ENCODE peak calls at places on chromosome 13, in four cellular contexts. One of them, this sample, is unnamed.
A peak's percentile ranks its signal among the peaks of the same experiment; 100 is the strongest.

GRCh38 chr13:48561461-48562224 is 28.8 kb upstream of the RCBTB2 start:
- DNase-seq in osteoblast: no peak
- DNase-seq in CD8-positive, alpha-beta T cell: no peak
- DNase-seq in right cardiac atrium: no peak
- DNase-seq in this sample: no peak

GRCh38 chr13:42807866-42808265 is 26.5 kb downstream of the FAM216B start:
- DNase-seq in osteoblast: no peak
- DNase-seq in CD8-positive, alpha-beta T cell: no peak
- DNase-seq in right cardiac atrium: no peak
- DNase-seq in this sample: no peak

GRCh38 chr13:41811588-41812021 is 149.3 kb downstream of the VWA8 start:
- DNase-seq in osteoblast: no peak
- DNase-seq in right cardiac atrium: no peak
- DNase-seq in CD8-positive, alpha-beta T cell: no peak
- DNase-seq in this sample: no peak

GRCh38 chr13:111319521-111319920 is 921 bp upstream of the TEX29 start:
- DNase-seq in right cardiac atrium: no peak
- DNase-seq in CD8-positive, alpha-beta T cell: no peak
- DNase-seq in osteoblast: no peak
- DNase-seq in this sample: no peak

GRCh38 chr13:25153736-25154135 is 18.4 kb downstream of the AMER2 start:
- DNase-seq in CD8-positive, alpha-beta T cell: no peak
- DNase-seq in right cardiac atrium: no peak
- DNase-seq in osteoblast: no peak
- DNase-seq in this sample: no peak

GRCh38 chr13:104382941-104383340 is 1316.7 kb upstream of the SLC10A2 start:
- DNase-seq in osteoblast: no peak
- DNase-seq in right cardiac atrium: no peak
- DNase-seq in CD8-positive, alpha-beta T cell: no peak
- DNase-seq in this sample: no peak

GRCh38 chr13:101576452-101576851 is 124.0 kb downstream of the ITGBL1 start:
- DNase-seq in osteoblast: peak; percentile 63
- DNase-seq in CD8-positive, alpha-beta T cell: no peak
- DNase-seq in right cardiac atrium: no peak
- DNase-seq in this sample: no peak

GRCh38 chr13:25771641-25772478 is 280.0 kb downstream of the SHISA2 start:
- DNase-seq in osteoblast: no peak
- DNase-seq in CD8-positive, alpha-beta T cell: no peak
- DNase-seq in right cardiac atrium: no peak
- DNase-seq in this sample: no peak

GRCh38 chr13:103663996-103664395 is 597.8 kb upstream of the SLC10A2 start:
- DNase-seq in right cardiac atrium: no peak
- DNase-seq in CD8-positive, alpha-beta T cell: no peak
- DNase-seq in osteoblast: no peak
- DNase-seq in this sample: no peak

GRCh38 chr13:112057736-112058518 is 9.0 kb upstream of the SOX1 start:
- DNase-seq in osteoblast: peak; percentile 91
- DNase-seq in CD8-positive, alpha-beta T cell: no peak
- DNase-seq in right cardiac atrium: peak; percentile 27
- DNase-seq in this sample: no peak

GRCh38 chr13:111323950-111324651 is 3.7 kb downstream of the TEX29 start:
- DNase-seq in right cardiac atrium: no peak
- DNase-seq in osteoblast: no peak
- DNase-seq in CD8-positive, alpha-beta T cell: no peak
- DNase-seq in this sample: no peak

GRCh38 chr13:47798906-47799305 is 202.2 kb downstream of the SUCLA2 start:
- DNase-seq in osteoblast: no peak
- DNase-seq in right cardiac atrium: no peak
- DNase-seq in CD8-positive, alpha-beta T cell: no peak
- DNase-seq in this sample: no peak

GRCh38 chr13:33352023-33352422 is 66.5 kb upstream of the STARD13 start:
- DNase-seq in osteoblast: no peak
- DNase-seq in CD8-positive, alpha-beta T cell: no peak
- DNase-seq in right cardiac atrium: no peak
- DNase-seq in this sample: no peak

GRCh38 chr13:30873519-30873918 is 32.6 kb upstream of the MEDAG start:
- DNase-seq in osteoblast: no peak
- DNase-seq in CD8-positive, alpha-beta T cell: no peak
- DNase-seq in right cardiac atrium: no peak
- DNase-seq in this sample: no peak

GRCh38 chr13:30874111-30874510 is 32.0 kb upstream of the MEDAG start:
- DNase-seq in right cardiac atrium: no peak
- DNase-seq in osteoblast: no peak
- DNase-seq in CD8-positive, alpha-beta T cell: no peak
- DNase-seq in this sample: no peak

GRCh38 chr13:30872685-30873443 is 33.2 kb upstream of the MEDAG start:
- DNase-seq in CD8-positive, alpha-beta T cell: no peak
- DNase-seq in right cardiac atrium: peak; percentile 70
- DNase-seq in osteoblast: peak; percentile 91
- DNase-seq in this sample: no peak

GRCh38 chr13:30872195-30872594 is 33.9 kb upstream of the MEDAG start:
- DNase-seq in right cardiac atrium: no peak
- DNase-seq in osteoblast: no peak
- DNase-seq in CD8-positive, alpha-beta T cell: no peak
- DNase-seq in this sample: no peak

GRCh38 chr13:30874561-30874960 is 31.5 kb upstream of the MEDAG start:
- DNase-seq in right cardiac atrium: no peak
- DNase-seq in CD8-positive, alpha-beta T cell: no peak
- DNase-seq in osteoblast: no peak
- DNase-seq in this sample: no peak
- H3K27ac ChIP-seq in right cardiac atrium: no peak overlapping the region
- H3K27ac ChIP-seq in CD8-positive, alpha-beta T cell: no peak overlapping the region
- H3K27ac ChIP-seq in osteoblast: peak overlapping the region; percentile 99
- H3K27ac ChIP-seq in this sample: no peak overlapping the region

GRCh38 chr13:98972059-98972458 is 5.8 kb downstream of the DOCK9 start:
- DNase-seq in osteoblast: no peak
- DNase-seq in CD8-positive, alpha-beta T cell: no peak
- DNase-seq in right cardiac atrium: no peak
- DNase-seq in this sample: no peak
- H3K4me1 ChIP-seq in osteoblast: peaks cover 3% of the 10 kb centered on the region
- H3K4me1 ChIP-seq in CD8-positive, alpha-beta T cell: peaks cover 28% of the 10 kb centered on the region
- H3K4me1 ChIP-seq in right cardiac atrium: peaks cover 6% of the 10 kb centered on the region
- H3K4me1 ChIP-seq in this sample: peaks cover 56% of the 10 kb centered on the region

DNA sequence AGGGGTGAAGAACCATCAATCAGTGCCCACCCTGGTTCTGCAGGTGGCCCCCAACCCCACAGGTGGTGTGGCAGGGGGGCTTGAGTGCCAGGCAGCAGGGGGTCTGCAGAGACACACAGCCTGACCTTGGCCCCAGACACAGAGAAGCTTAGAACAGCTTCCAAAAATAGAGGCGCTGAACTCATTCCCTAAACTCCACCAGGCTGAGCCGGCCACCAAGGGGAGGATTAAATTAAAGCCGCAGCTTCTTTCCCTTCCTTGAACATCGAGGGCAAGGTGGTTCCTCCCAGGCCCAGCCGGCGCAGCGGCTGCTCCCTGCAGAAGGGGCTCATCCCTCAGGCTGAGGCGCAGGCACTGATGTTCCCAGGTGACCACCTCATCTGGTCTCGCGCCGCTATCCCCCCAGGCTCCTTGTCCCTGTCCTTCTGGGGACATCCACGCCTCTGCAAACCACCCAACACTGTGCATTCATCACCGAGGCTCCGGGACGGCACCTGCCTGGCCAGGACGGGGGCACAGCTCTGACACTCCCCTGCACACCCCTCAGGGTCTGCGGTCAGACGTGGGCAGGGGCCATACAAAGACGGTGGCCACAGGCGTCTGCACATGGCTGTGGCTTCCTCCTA is 30.8 kb downstream of the LAMP1 start:
- DNase-seq in osteoblast: peak; percentile 44
- DNase-seq in right cardiac atrium: no peak
- DNase-seq in CD8-positive, alpha-beta T cell: no peak
- DNase-seq in this sample: no peak
- H3K27ac ChIP-seq in osteoblast: no peak overlapping the region
- H3K27ac ChIP-seq in right cardiac atrium: peak overlapping the region; percentile 63
- H3K27ac ChIP-seq in CD8-positive, alpha-beta T cell: no peak overlapping the region
- H3K27ac ChIP-seq in this sample: no peak overlapping the region

DNA sequence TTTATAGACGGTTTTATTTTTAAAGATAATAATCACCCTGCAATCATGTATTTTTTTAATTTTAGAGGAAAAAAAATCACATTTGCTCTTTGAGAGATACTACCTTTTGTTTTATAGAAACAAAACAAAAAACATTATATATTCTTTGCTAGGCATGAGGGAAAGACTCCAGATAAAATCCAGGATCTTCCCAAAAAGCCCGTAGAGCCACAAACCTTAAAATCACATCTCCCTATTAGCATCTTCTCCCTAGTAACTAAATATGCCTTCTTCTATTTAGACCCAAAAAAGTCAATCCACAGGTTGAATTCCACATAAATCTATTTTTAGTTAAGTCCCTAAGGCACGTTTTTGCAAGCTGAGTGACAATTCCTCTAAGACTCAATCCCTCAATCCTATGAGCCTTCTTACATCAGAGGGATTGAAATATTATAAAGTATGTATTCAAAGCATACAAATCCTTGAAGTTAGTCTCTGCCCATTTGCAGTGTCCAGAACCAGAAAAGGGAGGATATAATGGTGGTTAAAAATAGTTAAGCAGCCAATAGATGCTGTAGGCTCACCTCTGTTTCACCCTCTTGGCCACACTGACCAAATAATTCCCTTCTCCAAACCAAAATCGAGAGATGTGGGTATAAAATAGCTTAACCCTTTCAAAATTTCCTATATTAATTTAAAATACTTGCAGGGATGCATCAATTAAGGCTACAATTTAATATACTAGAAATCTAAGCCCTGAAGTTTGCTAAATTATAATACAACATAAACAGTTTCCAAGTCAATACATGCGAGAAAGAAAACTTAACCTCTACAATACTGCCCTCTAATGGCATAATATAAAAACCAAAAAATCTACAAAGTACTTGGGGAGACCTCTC is 64.0 kb downstream of the SERP2 start:
- DNase-seq in right cardiac atrium: no peak
- DNase-seq in osteoblast: no peak
- DNase-seq in CD8-positive, alpha-beta T cell: no peak
- DNase-seq in this sample: no peak
- H3K4me1 ChIP-seq in right cardiac atrium: peaks cover 2% of the 10 kb centered on the region
- H3K4me1 ChIP-seq in osteoblast: peaks cover 29% of the 10 kb centered on the region
- H3K4me1 ChIP-seq in CD8-positive, alpha-beta T cell: peaks cover 24% of the 10 kb centered on the region
- H3K4me1 ChIP-seq in this sample: peaks cover 22% of the 10 kb centered on the region

GRCh38 chr13:98143157-98143553 is 261 bp downstream of the FARP1 start:
- DNase-seq in CD8-positive, alpha-beta T cell: no peak
- DNase-seq in right cardiac atrium: peak; percentile 85
- DNase-seq in osteoblast: no peak
- DNase-seq in this sample: no peak
- H3K27ac ChIP-seq in CD8-positive, alpha-beta T cell: no peak overlapping the region
- H3K27ac ChIP-seq in right cardiac atrium: peak overlapping the region; percentile 49
- H3K27ac ChIP-seq in osteoblast: peak overlapping the region; percentile 93
- H3K27ac ChIP-seq in this sample: no peak overlapping the region

GRCh38 chr13:97439196-97439595 is 5.2 kb downstream of the RAP2A start:
- DNase-seq in osteoblast: no peak
- DNase-seq in right cardiac atrium: no peak
- DNase-seq in CD8-positive, alpha-beta T cell: no peak
- DNase-seq in this sample: no peak
- H3K4me1 ChIP-seq in osteoblast: peaks cover 16% of the 10 kb centered on the region
- H3K4me1 ChIP-seq in right cardiac atrium: peaks cover 4% of the 10 kb centered on the region
- H3K4me1 ChIP-seq in CD8-positive, alpha-beta T cell: peaks cover 12% of the 10 kb centered on the region
- H3K4me1 ChIP-seq in this sample: peaks cover 14% of the 10 kb centered on the region

GRCh38 chr13:19772306-19772705 is 10.4 kb downstream of the PSPC1 start:
- DNase-seq in right cardiac atrium: no peak
- DNase-seq in CD8-positive, alpha-beta T cell: no peak
- DNase-seq in osteoblast: peak; percentile 21
- DNase-seq in this sample: no peak
- H3K27ac ChIP-seq in right cardiac atrium: no peak overlapping the region
- H3K27ac ChIP-seq in CD8-positive, alpha-beta T cell: no peak overlapping the region
- H3K27ac ChIP-seq in osteoblast: no peak overlapping the region
- H3K27ac ChIP-seq in this sample: no peak overlapping the region

GRCh38 chr13:50101590-50101989 is 86.3 kb downstream of the KCNRG start:
- DNase-seq in right cardiac atrium: no peak
- DNase-seq in osteoblast: no peak
- DNase-seq in CD8-positive, alpha-beta T cell: no peak
- DNase-seq in this sample: no peak

GRCh38 chr13:50104493-50104892 is 89.2 kb downstream of the KCNRG start:
- DNase-seq in right cardiac atrium: no peak
- DNase-seq in CD8-positive, alpha-beta T cell: no peak
- DNase-seq in osteoblast: peak; percentile 57
- DNase-seq in this sample: no peak

GRCh38 chr13:50106559-50106958 is 91.3 kb downstream of the KCNRG start:
- DNase-seq in CD8-positive, alpha-beta T cell: no peak
- DNase-seq in osteoblast: no peak
- DNase-seq in right cardiac atrium: no peak
- DNase-seq in this sample: no peak

DNA sequence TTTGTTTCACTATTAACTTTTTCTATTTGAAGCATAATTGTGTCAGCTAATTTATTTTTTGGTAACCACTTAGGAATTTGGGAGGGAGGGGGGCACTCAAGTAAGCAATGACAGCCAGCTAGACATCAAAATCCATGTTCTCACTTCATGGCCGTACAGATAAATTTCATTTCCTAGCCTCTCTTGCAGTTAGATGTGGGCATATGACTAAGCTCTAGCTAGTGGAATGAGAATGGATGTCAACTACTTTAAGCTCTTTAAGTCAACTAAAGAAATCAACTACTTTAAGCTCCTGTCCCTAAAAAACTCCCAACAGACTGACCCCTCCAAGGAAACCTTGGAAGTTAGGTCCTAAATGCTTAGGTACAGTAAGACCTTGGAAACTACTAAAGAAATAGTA is 92.0 kb downstream of the KCNRG start:
- DNase-seq in osteoblast: no peak
- DNase-seq in right cardiac atrium: no peak
- DNase-seq in CD8-positive, alpha-beta T cell: no peak
- DNase-seq in this sample: no peak
- H3K4me1 ChIP-seq in osteoblast: peaks cover 17% of the 10 kb centered on the region
- H3K4me1 ChIP-seq in right cardiac atrium: no peaks in the 10 kb centered on the region
- H3K4me1 ChIP-seq in CD8-positive, alpha-beta T cell: peaks cover 19% of the 10 kb centered on the region
- H3K4me1 ChIP-seq in this sample: peaks cover 20% of the 10 kb centered on the region

GRCh38 chr13:30421093-30422055 is 919 bp upstream of the UBE2L5 start:
- DNase-seq in CD8-positive, alpha-beta T cell: peak; percentile 29
- DNase-seq in osteoblast: peak; percentile 97
- DNase-seq in right cardiac atrium: peak; percentile 97
- DNase-seq in this sample: peak; percentile 22
- H3K27ac ChIP-seq in CD8-positive, alpha-beta T cell: no peak overlapping the region
- H3K27ac ChIP-seq in osteoblast: peak overlapping the region; percentile 44
- H3K27ac ChIP-seq in right cardiac atrium: peak overlapping the region; percentile 98
- H3K27ac ChIP-seq in this sample: no peak overlapping the region

GRCh38 chr13:40648040-40648439 is 18.4 kb downstream of the FOXO1 start:
- DNase-seq in right cardiac atrium: no peak
- DNase-seq in CD8-positive, alpha-beta T cell: no peak
- DNase-seq in osteoblast: no peak
- DNase-seq in this sample: no peak
- H3K4me1 ChIP-seq in right cardiac atrium: peaks cover 23% of the 10 kb centered on the region
- H3K4me1 ChIP-seq in CD8-positive, alpha-beta T cell: peaks cover 93% of the 10 kb centered on the region
- H3K4me1 ChIP-seq in osteoblast: peaks cover 9% of the 10 kb centered on the region
- H3K4me1 ChIP-seq in this sample: peaks cover 89% of the 10 kb centered on the region